ENCODE peak calls at places on chromosomes 7 and 10, in six cellular contexts. G, Z, F, N, Q and C are unnamed samples.

GRCh38 chr10:63467833-63468232 is 2.1 kb upstream of the JMJD1C start:
- DNase-seq in Z (no peak), F (no peak), G (no peak), Q (no peak), N (no peak), C (peak)

GRCh38 chr10:114283091-114283490 is 44.0 kb downstream of the VWA2 start:
- DNase-seq in F (no peak), N (no peak), Z (no peak), Q (no peak), G (no peak), C (no peak)

GRCh38 chr10:60148266-60148840 is 241.3 kb downstream of the ANK3 start:
- DNase-seq in G (no peak), Z (peak), Q (peak), N (no peak), F (no peak), C (peak)

GRCh38 chr10:124917939-124918830 is 23.7 kb upstream of the ZRANB1 start:
- DNase-seq in F (no peak), Z (no peak), G (no peak), Q (peak), N (no peak), C (no peak)

GRCh38 chr10:53091574-53091973 is 319.0 kb upstream of the MBL2 start:
- DNase-seq in N (no peak), F (no peak), Q (no peak), G (no peak), Z (no peak), C (no peak)

GRCh38 chr7:82049442-82049841 is 279.6 kb upstream of the HGF start:
- DNase-seq in F (no peak), Z (no peak), N (no peak), G (no peak), Q (no peak), C (peak)

GRCh38 chr7:47327698-47328391 is 254.1 kb downstream of the TNS3 start:
- DNase-seq in N (no peak), G (peak), Q (peak), F (peak), Z (peak), C (no peak)

GRCh38 chr10:104040862-104041789 is 44.6 kb downstream of the COL17A1 start:
- DNase-seq in G (no peak), Q (no peak), Z (no peak), F (no peak), N (no peak), C (no peak)

GRCh38 chr7:1865809-1866255 is 195.8 kb downstream of the ELFN1 start:
- DNase-seq in F (no peak), Q (no peak), G (no peak), N (no peak), Z (no peak), C (no peak)

GRCh38 chr10:116970050-116970449 is 34.9 kb downstream of the SHTN1 start:
- DNase-seq in F (no peak), G (no peak), Z (no peak), Q (no peak), N (no peak), C (no peak)

GRCh38 chr10:73398024-73398423 is 15.8 kb downstream of the ANXA7 start:
- DNase-seq in G (no peak), F (no peak), Q (no peak), Z (peak), N (no peak), C (peak)

GRCh38 chr10:43225787-43226153 is 41.1 kb downstream of the RASGEF1A start:
- DNase-seq in G (no peak), F (no peak), Z (no peak), Q (no peak), N (no peak), C (peak)

GRCh38 chr10:127550861-127551260 is 1.8 kb downstream of the NPS start:
- DNase-seq in F (no peak), N (no peak), Z (no peak), Q (peak), G (no peak), C (no peak)

GRCh38 chr10:58950618-58951017 is 225.8 kb upstream of the PHYHIPL start:
- DNase-seq in Q (peak), F (no peak), N (no peak), G (no peak), Z (no peak), C (no peak)

GRCh38 chr7:151717415-151717814 is 159.5 kb downstream of the PRKAG2 start:
- DNase-seq in Z (no peak), G (no peak), N (no peak), Q (no peak), F (no peak), C (peak)

GRCh38 chr7:154746551-154746950 is 256.4 kb downstream of the PAXIP1 start:
- DNase-seq in N (no peak), Q (no peak), Z (no peak), G (no peak), F (no peak), C (no peak)

GRCh38 chr7:47594406-47594805 is 12.5 kb upstream of the TNS3 start:
- DNase-seq in Q (no peak), N (no peak), G (no peak), Z (no peak), F (no peak), C (no peak)

GRCh38 chr10:89129850-89130396 is 77.2 kb downstream of the CH25H start:
- DNase-seq in N (no peak), Q (peak), G (no peak), Z (no peak), F (no peak), C (no peak)

GRCh38 chr7:47195641-47196040 is 386.3 kb downstream of the TNS3 start:
- DNase-seq in F (no peak), Q (no peak), G (no peak), Z (no peak), N (no peak), C (peak)

GRCh38 chr10:29702288-29703164 is 67.8 kb upstream of the SVIL start:
- DNase-seq in Z (no peak), N (no peak), G (no peak), Q (no peak), F (no peak), C (peak)

GRCh38 chr10:34171957-34172527 is 643.1 kb downstream of the PARD3 start:
- DNase-seq in Q (no peak), Z (no peak), N (no peak), F (no peak), G (no peak), C (no peak)

GRCh38 chr7:134936893-134937520 is 49.3 kb upstream of the AGBL3 start:
- DNase-seq in G (no peak), F (no peak), Z (no peak), Q (no peak), N (no peak), C (no peak)

GRCh38 chr7:135748770-135749169 is at the start of gene FAM180A:
- DNase-seq in Z (no peak), Q (no peak), F (no peak), G (no peak), N (no peak), C (no peak)

GRCh38 chr7:83072576-83073517 is 89.8 kb downstream of the PCLO start:
- DNase-seq in Q (no peak), F (no peak), G (no peak), Z (no peak), N (no peak), C (peak)

GRCh38 chr10:24406809-24407483 is 198.0 kb downstream of the KIAA1217 start:
- DNase-seq in Q (no peak), G (no peak), Z (no peak), N (no peak), F (no peak), C (no peak)

GRCh38 chr10:79178614-79179403 is 110.0 kb downstream of the ZMIZ1 start:
- DNase-seq in N (peak), Q (peak), F (peak), G (no peak), Z (no peak), C (peak)

GRCh38 chr7:105637755-105638154 is 56.5 kb upstream of the EFCAB10 start:
- DNase-seq in G (no peak), F (no peak), Z (no peak), Q (no peak), N (peak), C (peak)

GRCh38 chr7:135253851-135254815 is 20.5 kb downstream of the STRA8 start:
- DNase-seq in Q (peak), G (no peak), N (no peak), F (peak), Z (peak), C (peak)

GRCh38 chr10:124224331-124225028 is 131.1 kb upstream of the CHST15 start:
- DNase-seq in Z (no peak), G (no peak), N (no peak), F (no peak), Q (peak), C (no peak)

GRCh38 chr10:130847170-130847569 is 464.4 kb downstream of the TCERG1L start:
- DNase-seq in F (no peak), N (no peak), Z (no peak), Q (no peak), G (no peak), C (no peak)

GRCh38 chr7:140596751-140597424 is 43.7 kb downstream of the DENND2A start:
- DNase-seq in Z (no peak), Q (no peak), G (no peak), N (no peak), F (no peak), C (peak)

GRCh38 chr7:92754756-92755581 is 81.4 kb downstream of the CDK6 start:
- DNase-seq in G (no peak), N (peak), Z (no peak), Q (no peak), F (peak), C (peak)

GRCh38 chr10:17835688-17836087 is 26.5 kb downstream of the MRC1 start:
- DNase-seq in F (no peak), Z (no peak), N (no peak), G (no peak), Q (peak), C (no peak)